ENCODE peak calls at places on chromosome 15, in nine cellular contexts. S, J, W, P, R, X, N, T and A are unnamed samples.

GRCh38 chr15:76208786-76209424 is 102.4 kb downstream of the ETFA start:
- DNase-seq in N (peak; percentile 21), X (peak; percentile 33), T (no peak), J (no peak), P (no peak), R (no peak), W (no peak), S (no peak), A (no peak)

GRCh38 chr15:79315623-79316328 is 4.9 kb downstream of the TMED3 start:
- DNase-seq in N (no peak), W (no peak), S (no peak), P (no peak), R (no peak), T (no peak), J (no peak), X (no peak), A (no peak)

GRCh38 chr15:67108122-67108871 is 42.9 kb downstream of the SMAD3 start:
- DNase-seq in X (peak; percentile 64), J (no peak), P (no peak), S (no peak), T (no peak), R (no peak), N (no peak), W (no peak), A (no peak)

GRCh38 chr15:70672081-70672480 is 91.3 kb downstream of the UACA start:
- DNase-seq in X (no peak), R (no peak), T (no peak), J (no peak), S (no peak), P (no peak), N (no peak), W (no peak), A (no peak)

GRCh38 chr15:70820214-70820613 is 33.7 kb downstream of the LARP6 start:
- DNase-seq in J (no peak), P (no peak), R (no peak), W (no peak), T (no peak), N (no peak), X (no peak), S (no peak), A (no peak)

GRCh38 chr15:90071220-90071807 is 31.0 kb downstream of the IDH2 start:
- DNase-seq in S (peak; percentile 56), J (peak; percentile 80), R (peak; percentile 69), P (peak; percentile 87), W (peak; percentile 54), T (no peak), N (peak; percentile 90), X (peak; percentile 85), A (peak; percentile 80)

GRCh38 chr15:28942046-28942445 is 56.3 kb downstream of the APBA2 start:
- DNase-seq in P (no peak), X (no peak), T (no peak), J (peak; percentile 55), R (no peak), W (no peak), N (no peak), S (no peak), A (peak; percentile 50)

GRCh38 chr15:85004551-85004950 is 22.9 kb downstream of the PDE8A start:
- DNase-seq in R (no peak), W (no peak), S (no peak), P (no peak), J (no peak), T (no peak), N (no peak), X (no peak), A (no peak)

GRCh38 chr15:41630616-41631218 is 29.5 kb upstream of the MGA start:
- DNase-seq in P (no peak), T (no peak), R (no peak), J (no peak), W (no peak), S (no peak), N (no peak), X (no peak), A (no peak)

GRCh38 chr15:58355352-58355964 is 76.3 kb upstream of the LIPC start:
- DNase-seq in S (no peak), P (no peak), R (no peak), J (no peak), T (no peak), N (no peak), X (no peak), W (no peak), A (no peak)

GRCh38 chr15:38846351-38846750 is 281.7 kb upstream of the RASGRP1 start:
- DNase-seq in S (no peak), J (no peak), R (no peak), T (no peak), P (no peak), W (no peak), N (no peak), X (peak; percentile 38), A (no peak)

GRCh38 chr15:89822611-89822950 is 7.9 kb upstream of the ANPEP start:
- DNase-seq in P (no peak), W (no peak), S (no peak), T (no peak), R (no peak), N (no peak), J (no peak), X (no peak), A (no peak)

GRCh38 chr15:78915341-78916087 is 29.3 kb downstream of the CTSH start:
- DNase-seq in P (peak; percentile 83), T (no peak), X (peak; percentile 35), R (no peak), S (no peak), N (peak; percentile 33), W (no peak), J (no peak), A (no peak)

GRCh38 chr15:48888836-48889235 is 10.9 kb downstream of the EID1 start:
- DNase-seq in J (no peak), R (no peak), P (no peak), W (no peak), N (peak; percentile 26), T (no peak), S (no peak), X (no peak), A (no peak)

GRCh38 chr15:73950479-73951043 is 24.3 kb downstream of the LOXL1 start:
- DNase-seq in T (no peak), S (no peak), N (peak; percentile 27), W (no peak), R (no peak), X (no peak), P (peak; percentile 24), J (no peak), A (no peak)

GRCh38 chr15:62472616-62473299 is 307.7 kb upstream of the C2CD4B start:
- DNase-seq in X (peak; percentile 25), T (no peak), R (no peak), S (no peak), P (no peak), J (no peak), W (peak; percentile 69), N (no peak), A (no peak)

GRCh38 chr15:38647683-38648082 is 83.1 kb upstream of the RASGRP1 start:
- DNase-seq in W (no peak), N (peak; percentile 51), S (no peak), J (no peak), X (peak; percentile 29), T (no peak), P (no peak), R (no peak), A (no peak)

GRCh38 chr15:60618206-60618605 is 139.3 kb upstream of the ICE2 start:
- DNase-seq in J (no peak), S (no peak), T (no peak), X (no peak), R (no peak), W (no peak), P (no peak), N (no peak), A (no peak)

GRCh38 chr15:82040862-82041261 is 5.0 kb downstream of the MEX3B start:
- DNase-seq in X (no peak), S (no peak), P (no peak), T (no peak), J (no peak), W (no peak), N (no peak), R (no peak), A (no peak)

GRCh38 chr15:84703808-84704207 is 12.1 kb downstream of the SEC11A start:
- DNase-seq in X (no peak), J (no peak), T (no peak), W (no peak), N (no peak), P (no peak), S (no peak), R (no peak), A (no peak)

GRCh38 chr15:55909036-55909811 is 84.2 kb downstream of the NEDD4 start:
- DNase-seq in J (no peak), P (no peak), S (no peak), T (no peak), W (no peak), X (peak; percentile 85), R (no peak), N (peak; percentile 29), A (no peak)